ENCODE peak calls at places on chromosomes 1 and 21, in four cellular contexts. X is foreskin fibroblast, O is suprapubic skin, Z is amniotic stem cell. E is an unnamed sample.

GRCh38 chr21:42735061-42735460 is 81.6 kb downstream of the PDE9A start:
- DNase-seq in X (no peak), Z (no peak), O (peak), E (no peak)

GRCh38 chr1:99763956-99764355 is 2.5 kb downstream of the FRRS1 start:
- DNase-seq in O (no peak), X (peak), Z (no peak), E (no peak)

GRCh38 chr1:25072461-25072860 is 142.4 kb upstream of the RUNX3 start:
- DNase-seq in X (no peak), O (no peak), Z (no peak), E (no peak)

GRCh38 chr1:117051224-117052064 is 8.7 kb upstream of the TTF2 start:
- DNase-seq in O (no peak), Z (no peak), X (no peak), E (no peak)

GRCh38 chr1:82162526-82163420 is 362.0 kb downstream of the ADGRL2 start:
- DNase-seq in O (no peak), X (peak), Z (no peak), E (no peak)

GRCh38 chr1:153679337-153680119 is 1.0 kb downstream of the NPR1 start:
- DNase-seq in Z (no peak), X (peak), O (no peak), E (peak)

GRCh38 chr1:8661185-8662110 is 156.0 kb downstream of the RERE start:
- DNase-seq in X (peak), O (no peak), Z (peak), E (no peak)

GRCh38 chr21:19529031-19529430 is 1125.4 kb upstream of the TMPRSS15 start:
- DNase-seq in Z (no peak), X (no peak), O (no peak), E (no peak)

GRCh38 chr1:2439369-2439768 is 27.0 kb upstream of the PEX10 start:
- DNase-seq in X (no peak), Z (no peak), O (no peak), E (no peak)

GRCh38 chr1:213615226-213615881 is 372.4 kb upstream of the PROX1 start:
- DNase-seq in O (no peak), X (no peak), Z (no peak), E (no peak)

E was measured in activated CD4-positive, CD25-positive, alpha-beta regulatory T cell.